ENCODE peak calls at places on chromosomes 12 and 14, in four cellular contexts. One of them, this sample, is unnamed.

GRCh38 chr12:122928033-122928890 is 32.3 kb upstream of the VPS37B start:
- DNase-seq in SK-N-SH: no peak
- DNase-seq in HepG2: no peak
- DNase-seq in K562: no peak
- DNase-seq in this sample: no peak

GRCh38 chr12:79238246-79238645 is 373.7 kb downstream of the SYT1 start:
- DNase-seq in K562: no peak
- DNase-seq in HepG2: no peak
- DNase-seq in SK-N-SH: no peak
- DNase-seq in this sample: no peak

GRCh38 chr14:73743431-73743931 is 29.3 kb upstream of the PNMA1 start:
- DNase-seq in SK-N-SH: no peak
- DNase-seq in HepG2: no peak
- DNase-seq in K562: no peak
- DNase-seq in this sample: peak; percentile 56

GRCh38 chr14:71319646-71320045 is 412.4 kb downstream of the PCNX1 start:
- DNase-seq in K562: no peak
- DNase-seq in HepG2: no peak
- DNase-seq in SK-N-SH: peak; percentile 22
- DNase-seq in this sample: no peak

GRCh38 chr12:70635713-70636112 is 1.5 kb downstream of the PTPRB start:
- DNase-seq in SK-N-SH: no peak
- DNase-seq in HepG2: no peak
- DNase-seq in K562: no peak
- DNase-seq in this sample: no peak

GRCh38 chr12:14273911-14274306 is 91.6 kb upstream of the ATF7IP start:
- DNase-seq in SK-N-SH: no peak
- DNase-seq in K562: no peak
- DNase-seq in HepG2: no peak
- DNase-seq in this sample: no peak

GRCh38 chr12:89216141-89216952 is 136.0 kb downstream of the DUSP6 start:
- DNase-seq in K562: no peak
- DNase-seq in SK-N-SH: no peak
- DNase-seq in HepG2: no peak
- DNase-seq in this sample: no peak

GRCh38 chr12:119047641-119048040 is 66.3 kb downstream of the SRRM4 start:
- DNase-seq in SK-N-SH: no peak
- DNase-seq in HepG2: no peak
- DNase-seq in K562: peak; percentile 10
- DNase-seq in this sample: no peak

GRCh38 chr12:57754411-57755193 is at the start of gene MARCHF9:
- DNase-seq in K562: peak; percentile 88
- DNase-seq in SK-N-SH: peak; percentile 87
- DNase-seq in HepG2: no peak
- DNase-seq in this sample: peak; percentile 71

GRCh38 chr12:6367969-6368892 is 7.1 kb downstream of the SCNN1A start:
- DNase-seq in SK-N-SH: no peak
- DNase-seq in HepG2: no peak
- DNase-seq in K562: peak; percentile 71
- DNase-seq in this sample: peak; percentile 62

GRCh38 chr12:49061157-49061650 is 610 bp upstream of the KMT2D start:
- DNase-seq in HepG2: no peak
- DNase-seq in K562: peak; percentile 44
- DNase-seq in SK-N-SH: no peak
- DNase-seq in this sample: no peak
- TF ChIP-seq TAF1 in HepG2: no peak
- TF ChIP-seq TAF1 in K562: no peak
- TF ChIP-seq TAF1 in SK-N-SH: no peak
- TF ChIP-seq TAF1 in this sample: no peak

GRCh38 chr12:101697930-101698781 is 716 bp downstream of the CHPT1 start:
- DNase-seq in HepG2: peak; percentile 22
- DNase-seq in K562: peak; percentile 49
- DNase-seq in SK-N-SH: no peak
- DNase-seq in this sample: peak; percentile 34
- TF ChIP-seq POLR2AphosphoS5 in HepG2: peak; percentile 36
- TF ChIP-seq POLR2AphosphoS5 in K562: no peak
- TF ChIP-seq POLR2AphosphoS5 in SK-N-SH: no peak
- TF ChIP-seq POLR2AphosphoS5 in this sample: no peak

GRCh38 chr14:101814869-101815268 is 53.4 kb downstream of the PPP2R5C start:
- DNase-seq in HepG2: no peak
- DNase-seq in SK-N-SH: no peak
- DNase-seq in K562: no peak
- DNase-seq in this sample: no peak

GRCh38 chr14:101813171-101813759 is 51.8 kb downstream of the PPP2R5C start:
- DNase-seq in SK-N-SH: no peak
- DNase-seq in K562: no peak
- DNase-seq in HepG2: no peak
- DNase-seq in this sample: no peak

GRCh38 chr14:101817511-101818001 is 56.0 kb downstream of the PPP2R5C start:
- DNase-seq in SK-N-SH: no peak
- DNase-seq in K562: peak; percentile 32
- DNase-seq in HepG2: no peak
- DNase-seq in this sample: no peak

GRCh38 chr14:101813833-101814232 is 52.3 kb downstream of the PPP2R5C start:
- DNase-seq in K562: no peak
- DNase-seq in HepG2: no peak
- DNase-seq in SK-N-SH: no peak
- DNase-seq in this sample: no peak

GRCh38 chr14:101815994-101816393 is 54.5 kb downstream of the PPP2R5C start:
- DNase-seq in SK-N-SH: no peak
- DNase-seq in HepG2: no peak
- DNase-seq in K562: no peak
- DNase-seq in this sample: no peak
- TF ChIP-seq TAF1 in SK-N-SH: no peak
- TF ChIP-seq TAF1 in HepG2: no peak
- TF ChIP-seq TAF1 in K562: no peak
- TF ChIP-seq TAF1 in this sample: no peak

GRCh38 chr14:68893566-68893965 is 85.5 kb downstream of the ACTN1 start:
- DNase-seq in HepG2: no peak
- DNase-seq in K562: no peak
- DNase-seq in SK-N-SH: no peak
- DNase-seq in this sample: no peak

GRCh38 chr14:68895304-68895703 is 83.8 kb downstream of the ACTN1 start:
- DNase-seq in K562: no peak
- DNase-seq in HepG2: no peak
- DNase-seq in SK-N-SH: no peak
- DNase-seq in this sample: no peak

GRCh38 chr14:68892961-68893360 is 86.1 kb downstream of the ACTN1 start:
- DNase-seq in K562: no peak
- DNase-seq in HepG2: no peak
- DNase-seq in SK-N-SH: no peak
- DNase-seq in this sample: no peak

GRCh38 chr14:68894802-68895201 is 84.3 kb downstream of the ACTN1 start:
- DNase-seq in K562: no peak
- DNase-seq in SK-N-SH: no peak
- DNase-seq in HepG2: no peak
- DNase-seq in this sample: no peak

GRCh38 chr14:68894123-68894522 is 85.0 kb downstream of the ACTN1 start:
- DNase-seq in HepG2: no peak
- DNase-seq in K562: no peak
- DNase-seq in SK-N-SH: no peak
- DNase-seq in this sample: no peak
- TF ChIP-seq POLR2AphosphoS5 in HepG2: no peak
- TF ChIP-seq POLR2AphosphoS5 in K562: no peak
- TF ChIP-seq POLR2AphosphoS5 in SK-N-SH: no peak
- TF ChIP-seq POLR2AphosphoS5 in this sample: no peak

GRCh38 chr12:9273276-9273675 is 65.1 kb upstream of the PZP start:
- DNase-seq in SK-N-SH: no peak
- DNase-seq in HepG2: no peak
- DNase-seq in K562: no peak
- DNase-seq in this sample: no peak

GRCh38 chr12:9276990-9277389 is 68.8 kb upstream of the PZP start:
- DNase-seq in K562: no peak
- DNase-seq in HepG2: no peak
- DNase-seq in SK-N-SH: no peak
- DNase-seq in this sample: no peak

DNA sequence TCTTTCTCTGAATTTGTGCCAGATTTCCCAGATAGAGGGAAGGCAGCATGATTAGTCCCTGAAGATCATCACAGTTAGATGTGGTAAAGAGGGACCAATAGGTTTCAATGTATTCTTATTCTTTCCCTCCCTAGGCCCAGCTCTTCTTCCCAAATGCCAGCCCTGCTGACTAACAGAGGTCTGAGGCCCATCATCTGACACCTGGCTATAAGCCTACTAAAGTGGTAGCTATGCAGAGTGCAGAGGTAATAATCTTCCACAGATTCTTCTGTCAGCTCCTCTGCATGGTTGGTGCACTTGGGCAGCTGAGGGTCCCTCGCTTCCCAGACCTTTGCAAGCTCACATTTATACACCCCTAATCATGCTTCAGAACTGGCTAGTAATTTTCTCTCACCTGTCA is 63.7 kb upstream of the PZP start:
- DNase-seq in K562: no peak
- DNase-seq in SK-N-SH: no peak
- DNase-seq in HepG2: no peak
- DNase-seq in this sample: no peak
- TF ChIP-seq TAF1 in K562: no peak
- TF ChIP-seq TAF1 in SK-N-SH: no peak
- TF ChIP-seq TAF1 in HepG2: no peak
- TF ChIP-seq TAF1 in this sample: no peak

GRCh38 chr14:75232597-75232996 is 46.0 kb upstream of the FOS start:
- DNase-seq in K562: no peak
- DNase-seq in SK-N-SH: no peak
- DNase-seq in HepG2: no peak
- DNase-seq in this sample: no peak

GRCh38 chr14:75226755-75227544 is 50.5 kb upstream of the TMED10 start:
- DNase-seq in HepG2: no peak
- DNase-seq in SK-N-SH: no peak
- DNase-seq in K562: no peak
- DNase-seq in this sample: no peak

GRCh38 chr14:75231320-75231719 is 47.3 kb upstream of the FOS start:
- DNase-seq in K562: no peak
- DNase-seq in SK-N-SH: no peak
- DNase-seq in HepG2: no peak
- DNase-seq in this sample: no peak

GRCh38 chr14:75229576-75229922 is 49.1 kb upstream of the FOS start:
- DNase-seq in HepG2: no peak
- DNase-seq in K562: peak; percentile 44
- DNase-seq in SK-N-SH: no peak
- DNase-seq in this sample: no peak

DNA sequence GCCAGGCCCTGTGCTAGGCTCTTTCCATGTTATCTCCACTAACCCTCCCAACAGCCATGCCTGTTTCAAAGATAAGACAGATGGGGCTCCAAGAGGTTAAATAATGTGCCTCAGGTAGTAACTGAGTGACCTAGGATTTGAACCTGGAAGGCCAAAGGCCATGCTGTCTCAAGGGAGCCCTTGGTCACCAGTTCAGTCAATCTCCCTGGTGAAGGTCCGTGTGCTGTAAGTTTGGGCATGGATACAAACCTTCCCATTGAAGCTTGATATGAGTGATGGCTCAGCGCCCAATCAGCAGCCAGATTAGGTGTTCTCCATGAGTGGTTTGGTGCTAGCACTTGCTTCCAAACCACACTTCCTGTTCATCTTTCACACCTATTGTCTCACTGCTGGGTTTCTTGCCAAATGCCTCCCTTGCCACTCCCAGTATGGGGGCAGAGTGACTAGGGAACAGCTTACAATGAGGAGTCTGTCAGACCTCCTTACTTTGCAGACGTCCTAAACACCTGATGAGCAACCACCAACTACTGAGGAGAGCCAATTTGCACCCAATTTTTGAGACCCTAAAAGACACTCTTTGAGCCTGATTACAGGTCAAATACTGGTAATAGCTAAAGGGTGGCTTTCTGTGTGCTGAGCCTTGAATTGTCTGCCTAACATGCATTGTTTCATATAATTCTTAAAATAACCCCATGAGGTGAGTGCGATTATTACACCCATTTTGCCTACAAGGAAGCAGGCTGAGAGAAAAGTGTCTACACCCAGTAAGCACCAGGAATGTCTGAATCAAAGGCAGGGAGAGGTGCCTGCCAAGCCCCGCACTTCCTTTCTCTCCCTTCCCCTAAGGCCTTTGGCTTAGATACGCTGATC is 48.5 kb upstream of the FOS start:
- DNase-seq in SK-N-SH: no peak
- DNase-seq in HepG2: no peak
- DNase-seq in K562: peak; percentile 17
- DNase-seq in this sample: no peak
- TF ChIP-seq POLR2AphosphoS5 in SK-N-SH: no peak
- TF ChIP-seq POLR2AphosphoS5 in HepG2: no peak
- TF ChIP-seq POLR2AphosphoS5 in K562: peak; percentile 55
- TF ChIP-seq POLR2AphosphoS5 in this sample: no peak

GRCh38 chr12:104604995-104605675 is 148.4 kb downstream of the CHST11 start:
- DNase-seq in SK-N-SH: no peak
- DNase-seq in K562: no peak
- DNase-seq in HepG2: no peak
- DNase-seq in this sample: no peak
- TF ChIP-seq TAF1 in SK-N-SH: no peak
- TF ChIP-seq TAF1 in K562: no peak
- TF ChIP-seq TAF1 in HepG2: no peak
- TF ChIP-seq TAF1 in this sample: no peak

DNA sequence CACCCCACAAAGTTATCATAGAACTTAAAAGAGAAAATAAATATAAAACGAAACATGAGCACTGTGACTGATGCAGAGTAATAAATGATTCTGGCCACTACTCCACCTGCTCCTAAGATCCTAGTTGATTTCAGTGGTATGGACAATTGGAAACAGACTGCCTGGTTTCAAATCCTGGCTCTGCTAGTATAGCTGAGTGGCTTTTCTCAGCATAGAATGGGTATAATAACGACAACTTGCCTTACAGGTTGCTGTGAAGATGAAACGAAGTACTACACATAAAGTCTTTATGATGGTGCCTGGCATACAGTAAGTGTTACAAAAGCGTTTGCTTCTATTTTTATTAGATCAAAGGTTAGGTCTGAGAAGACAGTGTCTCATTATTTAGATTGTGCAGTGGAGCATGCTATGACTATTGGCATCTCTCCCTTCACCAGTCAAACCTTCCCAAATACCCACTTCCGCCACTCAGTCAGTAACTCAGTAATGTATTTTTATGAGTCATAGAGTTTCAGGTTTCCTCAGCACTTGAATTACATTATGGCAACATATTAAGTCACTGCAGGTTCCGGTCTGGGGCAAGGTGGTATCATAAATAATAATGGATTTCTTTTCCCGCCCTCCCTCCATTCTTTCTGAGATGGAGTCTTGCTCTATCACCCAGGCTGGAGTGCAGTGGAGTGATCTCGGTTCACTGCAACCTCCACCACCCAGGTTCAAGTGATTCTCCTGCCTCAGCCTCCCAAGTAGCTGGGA is 29.7 kb upstream of the NR2C1 start:
- DNase-seq in SK-N-SH: no peak
- DNase-seq in HepG2: peak; percentile 18
- DNase-seq in K562: no peak
- DNase-seq in this sample: peak; percentile 38
- TF ChIP-seq POLR2AphosphoS5 in SK-N-SH: peak; percentile 54
- TF ChIP-seq POLR2AphosphoS5 in HepG2: no peak
- TF ChIP-seq POLR2AphosphoS5 in K562: no peak
- TF ChIP-seq POLR2AphosphoS5 in this sample: no peak